ENCODE peak calls at places on chromosomes 2 and 18, in seven cellular contexts. B is ovary, H is psoas muscle, Q is GM23338, J is breast epithelium, A is fibroblast of lung, Z is neural progenitor cell. U is an unnamed sample. For H3K4me1, the result is how much of the 10 kb centered on the place peaks cover.

GRCh38 chr2:212905640-212906201 is 245.7 kb downstream of the IKZF2 start:
- DNase-seq in A (peak), Q (peak), J (no peak), H (no peak), Z (peak), B (no peak), U (no peak)

GRCh38 chr2:164260506-164260905 is 360.8 kb downstream of the GRB14 start:
- DNase-seq in H (no peak), Z (no peak), Q (no peak), A (peak), B (no peak), J (no peak), U (no peak)

GRCh38 chr2:85987266-85988178 is 98.7 kb upstream of the ST3GAL5 start:
- DNase-seq in Q (no peak), B (no peak), Z (no peak), J (no peak), A (no peak), H (no peak), U (no peak)

GRCh38 chr18:59022167-59022945 is 117.3 kb upstream of the SEC11C start:
- DNase-seq in B (peak), J (peak), Z (no peak), Q (no peak), A (peak), H (no peak), U (no peak)

GRCh38 chr2:126856403-126856802 is 42.3 kb upstream of the TEX51 start:
- DNase-seq in B (no peak), A (no peak), Z (no peak), J (no peak), H (no peak), Q (no peak), U (no peak)

GRCh38 chr2:202842690-202843089 is 28.9 kb downstream of the ICA1L start:
- DNase-seq in J (no peak), A (no peak), Q (no peak), B (no peak), Z (no peak), H (no peak), U (no peak)

GRCh38 chr2:160207804-160208661 is 8.0 kb upstream of the ITGB6 start:
- DNase-seq in Z (peak), H (peak), J (peak), B (peak), A (peak), Q (no peak), U (peak)

GRCh38 chr18:7954229-7954628 is 387.1 kb downstream of the PTPRM start:
- DNase-seq in Z (no peak), B (no peak), Q (no peak), H (no peak), J (no peak), A (peak), U (no peak)

GRCh38 chr2:95305341-95306058 is 8.4 kb downstream of the KCNIP3 start:
- DNase-seq in Z (no peak), Q (no peak), A (peak), J (peak), H (no peak), B (no peak), U (no peak)

GRCh38 chr2:54941248-54941984 is 108.8 kb downstream of the RTN4 start:
- DNase-seq in H (no peak), B (no peak), J (peak), A (no peak), Q (no peak), Z (peak), U (no peak)

GRCh38 chr2:234368861-234369261 is 128.0 kb downstream of the ARL4C start:
- DNase-seq in A (peak), Q (no peak), Z (peak), B (no peak), H (peak), J (peak), U (no peak)

GRCh38 chr2:119011162-119011909 is 69.3 kb downstream of the MARCO start:
- DNase-seq in H (peak), B (peak), A (peak), Z (peak), J (no peak), Q (peak), U (no peak)

GRCh38 chr18:56702946-56703345 is 51.8 kb downstream of the WDR7 start:
- DNase-seq in A (peak), Q (peak), H (no peak), Z (peak), J (no peak), B (no peak), U (no peak)

GRCh38 chr2:133712369-133712768 is 144.1 kb upstream of the NCKAP5 start:
- DNase-seq in A (no peak), Z (no peak), J (no peak), Q (no peak), H (no peak), B (no peak), U (no peak)

GRCh38 chr18:59662008-59662701 is 35.1 kb downstream of the CCBE1 start:
- DNase-seq in B (no peak), H (no peak), Q (no peak), Z (no peak), J (no peak), A (peak), U (no peak)

GRCh38 chr2:220334210-220334609 is 706.8 kb downstream of the SLC4A3 start:
- DNase-seq in H (no peak), J (peak), A (peak), B (no peak), Z (no peak), Q (no peak), U (no peak)

GRCh38 chr2:95353613-95354468 is 48.7 kb upstream of the FAHD2A start:
- DNase-seq in Q (no peak), Z (no peak), H (no peak), J (no peak), B (no peak), A (no peak), U (no peak)

GRCh38 chr18:26813043-26813442 is 52.5 kb downstream of the AQP4 start:
- DNase-seq in A (peak), Q (peak), J (no peak), H (no peak), B (peak), Z (peak), U (no peak)

GRCh38 chr2:36456227-36456788 is 100.7 kb downstream of the CRIM1 start:
- DNase-seq in H (peak), Z (peak), Q (no peak), A (peak), J (no peak), B (peak), U (peak)

GRCh38 chr2:68837164-68837860 is 33.9 kb downstream of the BMP10 start:
- DNase-seq in Q (peak), A (peak), B (no peak), H (peak), J (no peak), Z (peak), U (no peak)

GRCh38 chr2:138501427-138502252 is at the start of gene SPOPL:
- DNase-seq in A (peak), Q (peak), H (peak), J (peak), Z (peak), B (peak), U (peak)

GRCh38 chr2:42971947-42972736 is 179.8 kb upstream of the HAAO start:
- DNase-seq in Q (peak), Z (no peak), J (no peak), H (no peak), B (peak), A (peak), U (no peak)

GRCh38 chr2:109063326-109063670 is 65.7 kb upstream of the SH3RF3 start:
- DNase-seq in A (no peak), Z (no peak), B (no peak), J (no peak), H (no peak), Q (peak), U (no peak)

GRCh38 chr2:16140771-16141640 is 200.7 kb downstream of the MYCN start:
- DNase-seq in Z (no peak), Q (no peak), B (no peak), H (no peak), J (no peak), A (no peak), U (no peak)

GRCh38 chr2:37377187-37377532 is 32.7 kb downstream of the QPCT start:
- DNase-seq in J (peak), Z (no peak), A (peak), H (no peak), B (no peak), Q (no peak), U (no peak)

GRCh38 chr2:21175895-21176646 is 52.3 kb downstream of the TDRD15 start:
- DNase-seq in J (no peak), Z (peak), B (no peak), A (no peak), Q (peak), H (no peak), U (no peak)

GRCh38 chr18:53941601-53942335 is 282.7 kb downstream of the MBD2 start:
- DNase-seq in B (no peak), J (no peak), Q (peak), H (no peak), A (peak), Z (no peak), U (no peak)

GRCh38 chr18:31274915-31275314 is 43.0 kb upstream of the DSG1 start:
- DNase-seq in A (peak), J (peak), Q (no peak), H (peak), Z (no peak), B (peak), U (no peak)

GRCh38 chr2:231541605-231542509 is 11.6 kb upstream of the NMUR1 start:
- DNase-seq in B (no peak), J (no peak), Q (peak), H (no peak), A (no peak), Z (peak), U (no peak)

GRCh38 chr2:98324181-98324580 is 22.1 kb upstream of the CNGA3 start:
- DNase-seq in A (peak), B (no peak), Z (no peak), H (no peak), J (no peak), Q (no peak), U (no peak)

GRCh38 chr2:586518-587370 is 90.5 kb downstream of the TMEM18 start:
- DNase-seq in H (no peak), Q (no peak), B (no peak), A (no peak), J (peak), Z (peak), U (no peak)

GRCh38 chr2:29006986-29007301 is 25.8 kb downstream of the TOGARAM2 start:
- DNase-seq in Q (no peak), J (no peak), H (no peak), B (no peak), Z (no peak), A (no peak), U (no peak)
- H3K4me1 ChIP-seq in Q (under half), J (under half), H (under half), B (under half), Z (under half), A (under half), U (under half)

DNA sequence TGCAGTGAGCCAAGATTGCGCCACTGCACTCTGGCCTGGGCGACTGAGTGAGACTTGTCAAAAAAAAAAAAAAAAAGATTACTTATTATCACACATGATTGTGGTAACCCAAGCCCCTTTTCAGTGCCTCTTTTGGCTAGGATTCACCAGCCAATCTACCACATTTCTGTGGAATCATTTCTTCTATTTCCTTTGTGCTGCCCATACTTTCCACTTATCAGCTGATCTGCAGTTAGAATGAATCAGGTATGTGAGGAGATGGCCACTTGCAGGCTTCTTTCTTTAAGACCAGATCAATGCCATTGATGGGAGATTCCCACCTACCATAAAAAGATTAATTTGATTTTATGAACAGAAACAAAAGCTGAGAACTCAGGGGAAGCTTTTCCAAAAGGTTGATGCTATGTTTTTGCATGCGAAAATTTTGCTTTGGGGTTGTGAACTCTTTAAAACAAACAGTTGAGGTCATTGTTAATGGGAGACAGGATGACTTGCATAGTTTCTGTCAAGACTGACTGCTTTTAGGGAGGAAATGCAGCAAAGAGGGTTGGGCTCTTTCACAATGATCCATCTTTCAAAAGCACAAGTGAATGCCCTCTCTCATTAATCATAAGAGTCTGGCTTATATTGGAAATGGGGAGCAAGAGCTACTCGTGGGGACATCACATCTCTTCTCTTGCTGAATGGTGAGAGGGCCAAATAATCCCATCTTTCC is 66.9 kb upstream of the CYP26B1 start:
- DNase-seq in J (no peak), B (no peak), H (no peak), Z (no peak), Q (no peak), A (peak), U (no peak)
- H3K4me3 ChIP-seq in J (no peak), B (no peak), H (no peak), Z (no peak), Q (no peak), A (no peak), U (no peak)

DNA sequence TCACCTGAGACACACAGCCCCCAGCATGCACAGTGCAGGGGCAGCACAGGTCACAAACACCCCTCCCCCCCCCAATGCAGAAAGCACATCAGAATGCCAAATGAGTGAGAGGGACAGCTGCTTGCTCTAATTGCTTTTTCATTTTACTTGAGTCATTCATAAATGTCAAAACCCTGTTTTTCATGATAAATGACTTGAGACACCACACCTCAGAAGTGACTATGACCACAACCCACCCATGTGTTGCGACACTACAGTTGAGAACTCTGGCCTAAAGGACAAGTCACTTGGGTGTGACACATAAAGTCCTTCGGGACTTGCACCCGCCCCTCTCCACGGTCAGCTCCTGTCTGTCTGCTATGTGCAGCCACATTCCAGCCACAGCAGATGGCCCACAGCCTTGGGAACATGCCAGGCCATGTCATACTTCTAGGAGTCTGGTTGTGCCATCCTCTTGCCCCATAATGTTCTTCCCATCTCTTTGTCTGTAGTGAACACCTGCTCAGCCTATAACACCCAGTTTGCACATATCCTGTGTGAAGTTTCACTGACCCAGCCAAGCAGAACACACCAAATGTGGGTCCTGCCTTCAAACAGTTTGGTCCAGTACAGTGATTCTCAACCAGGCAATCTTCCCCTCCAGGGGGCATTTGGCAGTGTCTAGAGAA is 30.2 kb upstream of the RIOK3 start:
- DNase-seq in A (peak), H (peak), J (peak), B (no peak), Q (no peak), Z (no peak), U (peak)
- TF ChIP-seq CTCF in A (no peak), H (no peak), J (no peak), B (no peak), Q (no peak), Z (no peak), U (no peak)

GRCh38 chr2:64727843-64728463 is 74.2 kb upstream of the SERTAD2 start:
- DNase-seq in Q (peak), Z (peak), A (no peak), J (no peak), H (no peak), B (no peak), U (no peak)
- H3K4me1 ChIP-seq in Q (under half), Z (under half), A (under half), J (under half), H (under half), B (under half), U (under half)

GRCh38 chr2:241553512-241553830 is 5.1 kb upstream of the BOK start:
- DNase-seq in Z (no peak), J (no peak), A (no peak), Q (no peak), B (no peak), H (no peak), U (no peak)

GRCh38 chr2:241551599-241551997 is 6.9 kb upstream of the BOK start:
- DNase-seq in Z (no peak), Q (no peak), H (no peak), J (no peak), B (no peak), A (no peak), U (no peak)

GRCh38 chr2:241550616-241551580 is 7.6 kb upstream of the BOK start:
- DNase-seq in B (no peak), Z (no peak), H (no peak), J (no peak), A (no peak), Q (no peak), U (no peak)

GRCh38 chr2:241553981-241554380 is 4.6 kb upstream of the BOK start:
- DNase-seq in A (no peak), J (no peak), H (no peak), Q (no peak), Z (no peak), B (no peak), U (no peak)

GRCh38 chr2:241551998-241552737 is 6.4 kb upstream of the BOK start:
- DNase-seq in B (no peak), Q (no peak), J (no peak), A (no peak), H (no peak), Z (no peak), U (no peak)
- H3K4me3 ChIP-seq in B (no peak), Q (no peak), J (no peak), A (no peak), H (no peak), Z (no peak), U (no peak)

DNA sequence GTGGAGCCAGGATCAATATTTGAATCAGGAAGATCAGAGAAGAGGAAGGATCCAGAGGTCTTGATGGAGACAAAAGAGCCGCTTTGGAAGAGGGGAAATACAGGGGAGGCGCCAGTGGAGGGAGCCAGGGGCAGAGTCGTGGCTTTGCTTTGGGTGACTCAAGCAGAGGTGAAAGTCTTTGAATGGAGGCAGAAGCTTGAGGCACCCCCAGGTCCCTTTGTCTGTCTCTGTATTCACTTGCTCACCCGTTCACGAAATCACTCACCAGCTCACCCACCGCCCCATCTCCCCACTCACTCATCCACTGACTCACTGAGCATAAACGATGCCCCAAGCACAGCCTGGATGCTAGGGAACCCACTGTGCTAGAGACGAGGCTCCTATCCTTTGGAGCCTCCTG is 134.1 kb downstream of the ACOXL start:
- DNase-seq in J (no peak), Q (peak), Z (peak), A (peak), H (no peak), B (no peak), U (no peak)
- TF ChIP-seq CTCF in J (no peak), Q (no peak), Z (no peak), A (no peak), H (no peak), B (no peak), U (no peak)

DNA sequence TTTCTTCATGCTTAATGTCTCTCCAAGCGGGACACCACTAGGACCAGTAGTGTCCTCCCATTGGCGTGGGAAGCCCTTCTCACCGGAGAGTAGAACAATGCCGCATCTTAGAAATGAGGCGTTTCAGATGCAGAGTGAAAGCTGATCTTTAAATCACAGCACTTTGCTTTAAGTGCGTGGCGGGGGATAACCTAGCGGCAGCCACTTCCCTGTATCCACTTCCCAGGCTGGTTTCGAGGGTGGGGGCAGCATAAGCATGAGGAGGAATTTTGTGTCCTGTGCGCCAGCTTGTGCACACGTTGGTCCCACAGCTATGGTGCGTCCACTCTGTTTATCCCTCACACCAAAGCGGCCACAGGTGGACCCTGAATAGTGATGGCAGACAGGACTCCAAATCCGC is 63.1 kb downstream of the MBP start:
- DNase-seq in Q (peak), H (no peak), Z (no peak), A (no peak), J (no peak), B (no peak), U (no peak)
- H3K4me1 ChIP-seq in Q (under half), H (half or more), Z (under half), A (under half), J (under half), B (under half), U (under half)

GRCh38 chr2:237487496-237487895 is 445 bp downstream of the MLPH start:
- DNase-seq in A (no peak), Z (no peak), B (no peak), J (no peak), H (no peak), Q (no peak), U (no peak)

GRCh38 chr2:237485844-237486243 is 1.2 kb upstream of the MLPH start:
- DNase-seq in Q (peak), J (no peak), B (no peak), H (no peak), A (no peak), Z (no peak), U (no peak)

GRCh38 chr2:237488295-237488694 is 1.2 kb downstream of the MLPH start:
- DNase-seq in Q (no peak), A (peak), B (no peak), H (no peak), Z (no peak), J (no peak), U (no peak)

GRCh38 chr2:237486334-237486818 is 675 bp upstream of the MLPH start:
- DNase-seq in J (no peak), A (peak), H (no peak), Z (peak), B (no peak), Q (peak), U (no peak)

DNA sequence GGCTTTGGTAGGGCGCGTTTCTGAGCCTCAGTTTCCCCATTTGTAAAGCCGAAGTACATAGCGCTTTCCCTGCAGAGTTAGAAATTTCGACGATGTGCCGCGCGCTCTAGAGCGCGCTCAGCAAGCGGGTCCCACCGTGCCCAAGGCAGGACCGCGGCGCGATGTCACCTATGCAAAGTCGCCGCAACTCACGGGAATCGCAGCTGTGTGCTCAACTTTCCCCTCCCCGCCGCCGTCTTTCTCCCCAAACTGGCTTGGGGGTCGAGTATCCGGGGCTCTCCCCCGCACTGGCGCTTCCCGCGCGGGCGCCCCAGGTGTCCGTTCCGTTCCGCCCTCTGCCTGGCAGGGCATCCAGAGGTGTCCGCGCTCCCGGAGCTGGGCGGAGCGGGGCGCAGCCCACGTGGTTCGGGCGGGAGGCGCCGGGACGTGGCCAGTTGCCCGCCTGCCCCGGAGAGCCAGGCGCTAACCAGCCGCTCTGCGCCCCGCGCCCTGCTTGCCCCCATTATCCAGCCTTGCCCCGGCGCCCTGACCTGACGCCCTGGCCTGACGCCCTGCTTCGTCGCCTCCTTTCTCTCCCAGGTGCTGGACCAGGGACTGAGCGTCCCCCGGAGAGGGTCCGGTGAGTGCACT is at the start of gene MLPH:
- DNase-seq in B (peak), Q (peak), H (peak), Z (peak), A (peak), J (no peak), U (no peak)
- H3K4me3 ChIP-seq in B (peak), Q (peak), H (peak), Z (peak), A (peak), J (peak), U (peak)

GRCh38 chr18:44342946-44343345 is 337.7 kb upstream of the SETBP1 start:
- DNase-seq in B (no peak), Z (no peak), J (no peak), H (no peak), A (no peak), Q (no peak), U (no peak)
- TF ChIP-seq CTCF in B (no peak), Z (no peak), J (no peak), H (no peak), A (no peak), Q (no peak), U (no peak)